ENCODE peak calls at places on chromosome 21, in five cellular contexts. H is cardiac muscle cell; U is CD8-positive, alpha-beta memory T cell; X is nephron progenitor cell; Y is foreskin fibroblast. R is an unnamed sample.

GRCh38 chr21:8992731-8993174 is 1528.6 kb upstream of the TPTE start:
- DNase-seq in X (no peak), Y (no peak), U (no peak), H (no peak), R (no peak)

GRCh38 chr21:20249401-20249800 is 748.8 kb upstream of the NCAM2 start:
- DNase-seq in H (no peak), U (no peak), X (no peak), Y (no peak), R (no peak)

GRCh38 chr21:46239817-46240325 is 11.3 kb upstream of the LSS start:
- DNase-seq in Y (no peak), H (no peak), X (no peak), U (no peak), R (no peak)

GRCh38 chr21:28746166-28746565 is 246.5 kb downstream of the LTN1 start:
- DNase-seq in Y (peak), H (no peak), U (no peak), X (no peak), R (no peak)

GRCh38 chr21:37984416-37984815 is 68.2 kb upstream of the KCNJ6 start:
- DNase-seq in Y (no peak), H (no peak), U (no peak), X (no peak), R (no peak)

GRCh38 chr21:33855190-33855589 is 60.4 kb downstream of the ATP5PO start:
- DNase-seq in X (no peak), U (no peak), Y (no peak), H (no peak), R (no peak)

GRCh38 chr21:41112740-41113692 is 54.9 kb upstream of the BACE2 start:
- DNase-seq in Y (peak), H (peak), U (no peak), X (no peak), R (no peak)

GRCh38 chr21:42061195-42061865 is 9.8 kb upstream of the UMODL1 start:
- DNase-seq in H (no peak), Y (no peak), U (no peak), X (no peak), R (peak)

GRCh38 chr21:27380303-27380702 is 413.4 kb upstream of the ADAMTS5 start:
- DNase-seq in Y (peak), X (no peak), U (no peak), H (no peak), R (no peak)

GRCh38 chr21:26659181-26659580 is 86.1 kb upstream of the CYYR1 start:
- DNase-seq in X (no peak), H (no peak), U (no peak), Y (peak), R (no peak)

GRCh38 chr21:38831526-38832467 is 26.1 kb downstream of the ETS2 start:
- DNase-seq in X (no peak), Y (peak), H (peak), U (peak), R (peak)

GRCh38 chr21:30372139-30372770 is at the start of gene KRTAP13-2:
- DNase-seq in X (no peak), Y (no peak), H (no peak), U (no peak), R (no peak)

GRCh38 chr21:45581322-45581712 is 39.1 kb upstream of the SLC19A1 start:
- DNase-seq in H (no peak), X (no peak), Y (no peak), U (no peak), R (no peak)

GRCh38 chr21:42593007-42593814 is 60.2 kb upstream of the PDE9A start:
- DNase-seq in H (peak), U (peak), X (peak), Y (peak), R (peak)

GRCh38 chr21:29647353-29647781 is 292.4 kb downstream of the GRIK1 start:
- DNase-seq in Y (no peak), U (no peak), H (peak), X (no peak), R (no peak)

GRCh38 chr21:31447477-31447876 is 103.4 kb upstream of the TIAM1 start:
- DNase-seq in Y (no peak), H (peak), U (no peak), X (no peak), R (no peak)

GRCh38 chr21:46099476-46099875 is 1.6 kb downstream of the COL6A2 start:
- DNase-seq in X (no peak), H (peak), Y (peak), U (no peak), R (no peak)

GRCh38 chr21:42258150-42258884 is 39.4 kb downstream of the ABCG1 start:
- DNase-seq in U (peak), X (peak), H (peak), Y (peak), R (peak)

GRCh38 chr21:42685954-42686500 is 32.6 kb downstream of the PDE9A start:
- DNase-seq in Y (no peak), H (no peak), X (no peak), U (no peak), R (no peak)

GRCh38 chr21:15823486-15824150 is 93.8 kb downstream of the USP25 start:
- DNase-seq in U (peak), Y (no peak), H (no peak), X (no peak), R (no peak)

GRCh38 chr21:36624105-36624504 is 74.8 kb upstream of the SIM2 start:
- DNase-seq in X (no peak), H (no peak), Y (no peak), U (no peak), R (no peak)

GRCh38 chr21:39313042-39313456 is 383 bp downstream of the BRWD1 start:
- DNase-seq in U (no peak), H (no peak), X (peak), Y (peak), R (no peak)

GRCh38 chr21:26148071-26148470 is 22.5 kb downstream of the APP start:
- DNase-seq in H (peak), Y (peak), U (no peak), X (peak), R (no peak)

GRCh38 chr21:45624356-45624854 is 19.1 kb upstream of the PCBP3 start:
- DNase-seq in H (no peak), X (no peak), U (no peak), Y (no peak), R (no peak)

GRCh38 chr21:28426545-28426944 is 566.1 kb downstream of the LTN1 start:
- DNase-seq in Y (peak), U (no peak), H (no peak), X (no peak), R (no peak)

GRCh38 chr21:43207868-43208267 is 39.1 kb downstream of the CRYAA start:
- DNase-seq in Y (no peak), H (no peak), U (no peak), X (no peak), R (no peak)

GRCh38 chr21:30629173-30629572 is 5.8 kb upstream of the KRTAP20-2 start:
- DNase-seq in H (peak), Y (no peak), U (no peak), X (no peak), R (no peak)

GRCh38 chr21:45299864-45300785 is 12.4 kb upstream of the POFUT2 start:
- DNase-seq in Y (no peak), U (no peak), X (no peak), H (peak), R (no peak)

R was measured in KG1.